ENCODE peak calls at places on chromosome 13, in ten cellular contexts. One of them, this sample, is unnamed.
A peak's percentile ranks its signal among the peaks of the same experiment; 100 is the strongest.

GRCh38 chr13:110819203-110820014 is 95.5 kb downstream of the ANKRD10 start:
- DNase-seq in Ammon's horn: peak; percentile 88
- DNase-seq in IMR-90: peak; percentile 58
- DNase-seq in stimulated activated CD4-positive, alpha-beta T cell treated with anti-CD3 and anti-CD28 coated beads, Interleukin-1b, Interleukin-23, amount 100 ng/mL, for 48 hours: peak; percentile 78
- DNase-seq in cardiac muscle cell: peak; percentile 78
- DNase-seq in stimulated activated CD8-positive, alpha-beta memory T cell treated with anti-CD3 and anti-CD28 coated beads, Interleukin-7, amount 100 ng/mL, for 24 hours: peak; percentile 57
- DNase-seq in neural crest cell: peak; percentile 82
- DNase-seq in WTC11: peak; percentile 84
- DNase-seq in anterior cingulate cortex: peak; percentile 62
- DNase-seq in ovary: peak; percentile 82
- DNase-seq in this sample: peak; percentile 82

GRCh38 chr13:42545842-42546241 is 28.1 kb upstream of the TNFSF11 start:
- DNase-seq in ovary: no peak
- DNase-seq in cardiac muscle cell: no peak
- DNase-seq in Ammon's horn: no peak
- DNase-seq in stimulated activated CD8-positive, alpha-beta memory T cell treated with anti-CD3 and anti-CD28 coated beads, Interleukin-7, amount 100 ng/mL, for 24 hours: no peak
- DNase-seq in stimulated activated CD4-positive, alpha-beta T cell treated with anti-CD3 and anti-CD28 coated beads, Interleukin-1b, Interleukin-23, amount 100 ng/mL, for 48 hours: no peak
- DNase-seq in IMR-90: no peak
- DNase-seq in anterior cingulate cortex: no peak
- DNase-seq in WTC11: no peak
- DNase-seq in neural crest cell: no peak
- DNase-seq in this sample: no peak

GRCh38 chr13:50636007-50636704 is 207.3 kb downstream of the DLEU7 start:
- DNase-seq in ovary: peak; percentile 19
- DNase-seq in IMR-90: no peak
- DNase-seq in neural crest cell: no peak
- DNase-seq in cardiac muscle cell: peak; percentile 68
- DNase-seq in stimulated activated CD4-positive, alpha-beta T cell treated with anti-CD3 and anti-CD28 coated beads, Interleukin-1b, Interleukin-23, amount 100 ng/mL, for 48 hours: no peak
- DNase-seq in anterior cingulate cortex: no peak
- DNase-seq in Ammon's horn: no peak
- DNase-seq in stimulated activated CD8-positive, alpha-beta memory T cell treated with anti-CD3 and anti-CD28 coated beads, Interleukin-7, amount 100 ng/mL, for 24 hours: no peak
- DNase-seq in WTC11: peak; percentile 55
- DNase-seq in this sample: no peak

GRCh38 chr13:41652735-41653361 is 195.5 kb downstream of the RGCC start:
- DNase-seq in anterior cingulate cortex: no peak
- DNase-seq in ovary: peak; percentile 27
- DNase-seq in stimulated activated CD4-positive, alpha-beta T cell treated with anti-CD3 and anti-CD28 coated beads, Interleukin-1b, Interleukin-23, amount 100 ng/mL, for 48 hours: no peak
- DNase-seq in Ammon's horn: peak; percentile 81
- DNase-seq in WTC11: no peak
- DNase-seq in cardiac muscle cell: peak; percentile 76
- DNase-seq in neural crest cell: peak; percentile 31
- DNase-seq in IMR-90: peak; percentile 79
- DNase-seq in stimulated activated CD8-positive, alpha-beta memory T cell treated with anti-CD3 and anti-CD28 coated beads, Interleukin-7, amount 100 ng/mL, for 24 hours: no peak
- DNase-seq in this sample: peak; percentile 28

GRCh38 chr13:110410000-110410399 is 102.9 kb downstream of the COL4A2 start:
- DNase-seq in IMR-90: no peak
- DNase-seq in neural crest cell: no peak
- DNase-seq in cardiac muscle cell: no peak
- DNase-seq in ovary: no peak
- DNase-seq in Ammon's horn: no peak
- DNase-seq in WTC11: no peak
- DNase-seq in stimulated activated CD4-positive, alpha-beta T cell treated with anti-CD3 and anti-CD28 coated beads, Interleukin-1b, Interleukin-23, amount 100 ng/mL, for 48 hours: no peak
- DNase-seq in anterior cingulate cortex: no peak
- DNase-seq in stimulated activated CD8-positive, alpha-beta memory T cell treated with anti-CD3 and anti-CD28 coated beads, Interleukin-7, amount 100 ng/mL, for 24 hours: no peak
- DNase-seq in this sample: no peak

GRCh38 chr13:36986462-36987240 is 12.5 kb downstream of the ALG5 start:
- DNase-seq in neural crest cell: no peak
- DNase-seq in stimulated activated CD8-positive, alpha-beta memory T cell treated with anti-CD3 and anti-CD28 coated beads, Interleukin-7, amount 100 ng/mL, for 24 hours: no peak
- DNase-seq in Ammon's horn: no peak
- DNase-seq in anterior cingulate cortex: no peak
- DNase-seq in IMR-90: peak; percentile 70
- DNase-seq in ovary: no peak
- DNase-seq in cardiac muscle cell: peak; percentile 5
- DNase-seq in stimulated activated CD4-positive, alpha-beta T cell treated with anti-CD3 and anti-CD28 coated beads, Interleukin-1b, Interleukin-23, amount 100 ng/mL, for 48 hours: no peak
- DNase-seq in WTC11: no peak
- DNase-seq in this sample: no peak

GRCh38 chr13:21399741-21400140 is 59.4 kb downstream of the ZDHHC20 start:
- DNase-seq in anterior cingulate cortex: no peak
- DNase-seq in WTC11: no peak
- DNase-seq in ovary: no peak
- DNase-seq in stimulated activated CD8-positive, alpha-beta memory T cell treated with anti-CD3 and anti-CD28 coated beads, Interleukin-7, amount 100 ng/mL, for 24 hours: no peak
- DNase-seq in stimulated activated CD4-positive, alpha-beta T cell treated with anti-CD3 and anti-CD28 coated beads, Interleukin-1b, Interleukin-23, amount 100 ng/mL, for 48 hours: no peak
- DNase-seq in IMR-90: peak; percentile 18
- DNase-seq in cardiac muscle cell: peak; percentile 22
- DNase-seq in neural crest cell: no peak
- DNase-seq in Ammon's horn: no peak
- DNase-seq in this sample: no peak

GRCh38 chr13:101590479-101590878 is 138.0 kb downstream of the ITGBL1 start:
- DNase-seq in neural crest cell: no peak
- DNase-seq in stimulated activated CD8-positive, alpha-beta memory T cell treated with anti-CD3 and anti-CD28 coated beads, Interleukin-7, amount 100 ng/mL, for 24 hours: no peak
- DNase-seq in IMR-90: no peak
- DNase-seq in stimulated activated CD4-positive, alpha-beta T cell treated with anti-CD3 and anti-CD28 coated beads, Interleukin-1b, Interleukin-23, amount 100 ng/mL, for 48 hours: no peak
- DNase-seq in anterior cingulate cortex: no peak
- DNase-seq in ovary: no peak
- DNase-seq in cardiac muscle cell: no peak
- DNase-seq in WTC11: no peak
- DNase-seq in Ammon's horn: no peak
- DNase-seq in this sample: no peak

GRCh38 chr13:46172531-46172991 is 9.4 kb downstream of the LCP1 start:
- DNase-seq in neural crest cell: no peak
- DNase-seq in ovary: no peak
- DNase-seq in stimulated activated CD4-positive, alpha-beta T cell treated with anti-CD3 and anti-CD28 coated beads, Interleukin-1b, Interleukin-23, amount 100 ng/mL, for 48 hours: peak; percentile 34
- DNase-seq in WTC11: no peak
- DNase-seq in stimulated activated CD8-positive, alpha-beta memory T cell treated with anti-CD3 and anti-CD28 coated beads, Interleukin-7, amount 100 ng/mL, for 24 hours: no peak
- DNase-seq in cardiac muscle cell: no peak
- DNase-seq in Ammon's horn: peak; percentile 45
- DNase-seq in anterior cingulate cortex: no peak
- DNase-seq in IMR-90: no peak
- DNase-seq in this sample: no peak

GRCh38 chr13:77544365-77544764 is 8.9 kb downstream of the SCEL start:
- DNase-seq in ovary: peak; percentile 32
- DNase-seq in stimulated activated CD8-positive, alpha-beta memory T cell treated with anti-CD3 and anti-CD28 coated beads, Interleukin-7, amount 100 ng/mL, for 24 hours: no peak
- DNase-seq in cardiac muscle cell: peak; percentile 85
- DNase-seq in IMR-90: no peak
- DNase-seq in stimulated activated CD4-positive, alpha-beta T cell treated with anti-CD3 and anti-CD28 coated beads, Interleukin-1b, Interleukin-23, amount 100 ng/mL, for 48 hours: no peak
- DNase-seq in neural crest cell: no peak
- DNase-seq in WTC11: no peak
- DNase-seq in Ammon's horn: peak; percentile 54
- DNase-seq in anterior cingulate cortex: peak; percentile 35
- DNase-seq in this sample: no peak